ENCODE peak calls at places on chromosomes 11 and 22, in four cellular contexts. N is CD4-positive, alpha-beta memory T cell; S is uterus; A is right lobe of liver. Q is an unnamed sample.

GRCh38 chr11:46391578-46392420 is at the start of gene CHRM4:
- DNase-seq in N (no peak), S (no peak), A (no peak), Q (no peak)

GRCh38 chr22:48959496-48959895 is 868.2 kb downstream of the BRD1 start:
- DNase-seq in N (no peak), S (no peak), A (peak), Q (no peak)

GRCh38 chr11:117425679-117426296 is 98.1 kb downstream of the CEP164 start:
- DNase-seq in N (no peak), S (no peak), A (no peak), Q (no peak)

GRCh38 chr22:47111626-47112373 is 349.4 kb downstream of the TBC1D22A start:
- DNase-seq in N (no peak), S (peak), A (no peak), Q (no peak)

GRCh38 chr11:47617417-47617809 is 23.2 kb upstream of the C1QTNF4 start:
- DNase-seq in N (no peak), S (no peak), A (no peak), Q (no peak)

GRCh38 chr11:35583126-35583525 is 35.1 kb upstream of the FJX1 start:
- DNase-seq in N (no peak), S (no peak), A (no peak), Q (no peak)

GRCh38 chr11:27619936-27620335 is 80.3 kb downstream of the BDNF start:
- DNase-seq in N (no peak), S (no peak), A (no peak), Q (no peak)

GRCh38 chr11:70100791-70101190 is 22.7 kb downstream of the ANO1 start:
- DNase-seq in N (no peak), S (no peak), A (no peak), Q (no peak)

GRCh38 chr11:121604152-121604551 is 151.4 kb upstream of the SORL1-AS1 start:
- DNase-seq in N (no peak), S (no peak), A (no peak), Q (no peak)

GRCh38 chr11:114134870-114135269 is 75.4 kb downstream of the ZBTB16 start:
- DNase-seq in N (no peak), S (no peak), A (no peak), Q (no peak)

DNA sequence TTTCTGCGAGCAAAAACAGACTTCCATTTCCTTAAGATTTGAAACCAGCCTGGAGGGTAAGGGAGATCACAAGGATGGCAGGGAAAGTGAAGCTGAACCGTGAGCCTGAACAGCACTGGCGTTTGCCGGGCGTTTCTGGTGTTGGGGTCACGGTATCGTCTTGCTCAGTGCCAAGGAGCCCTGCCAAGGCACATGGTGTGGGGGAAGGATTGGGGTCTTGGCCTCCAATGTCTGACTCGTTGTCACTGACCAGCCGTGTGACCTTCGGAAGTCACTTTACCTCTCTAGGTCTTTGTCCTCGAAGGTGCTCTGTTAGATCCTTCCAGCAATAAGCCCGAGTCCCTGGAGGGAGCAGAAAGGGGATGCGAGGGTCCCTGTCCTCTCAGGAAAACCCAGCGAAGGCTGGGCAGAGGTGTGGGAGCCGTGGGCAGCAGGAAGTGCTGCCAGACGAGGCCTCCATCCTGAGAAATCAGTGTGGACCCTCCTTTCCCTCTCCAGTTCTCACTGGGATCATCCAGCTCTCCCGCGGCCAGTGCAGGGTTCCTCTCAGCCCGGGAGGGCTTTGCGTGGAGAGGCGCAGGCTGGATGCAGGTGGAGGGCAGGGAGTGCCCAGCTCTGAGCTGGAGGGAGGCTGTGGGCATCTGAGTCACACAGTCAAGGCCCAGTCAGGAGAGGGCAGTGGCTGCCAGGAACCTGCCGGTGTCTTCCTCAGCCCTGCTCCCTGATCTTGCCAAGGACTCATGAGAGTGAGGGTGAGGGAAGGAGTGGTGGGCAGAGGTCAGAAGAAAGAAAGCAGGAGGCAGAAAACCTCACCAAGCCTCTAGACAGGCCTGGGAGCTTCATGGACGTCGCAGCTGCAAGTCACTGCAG is 18.9 kb downstream of the TOM1 start:
- DNase-seq in N (no peak), S (no peak), A (no peak), Q (no peak)
- H3K4me3 ChIP-seq in N (no peak), S (no peak), A (no peak), Q (no peak)

DNA sequence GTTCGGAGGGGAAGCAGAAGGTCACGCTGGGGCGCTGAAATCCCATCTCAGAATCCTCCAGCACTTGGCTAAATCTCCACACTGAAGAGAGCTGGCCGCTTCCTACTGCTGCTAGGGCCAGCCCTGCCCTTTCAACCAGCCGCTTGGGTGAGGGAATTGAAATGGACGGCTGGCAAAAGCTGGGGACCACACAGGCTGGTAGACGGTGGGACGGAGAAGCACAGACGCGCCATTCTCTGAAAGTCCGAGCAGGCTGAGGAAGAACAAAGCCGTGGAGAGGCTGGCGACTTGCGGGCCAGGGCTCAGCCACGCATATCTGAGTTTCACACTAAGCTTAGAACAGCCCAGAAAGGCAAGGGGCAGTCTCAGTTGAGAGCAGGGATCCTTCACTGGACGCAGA is 3.6 kb downstream of the EHD1 start:
- DNase-seq in N (no peak), S (no peak), A (no peak), Q (no peak)
- H3K4me3 ChIP-seq in N (peak), S (no peak), A (no peak), Q (peak)

GRCh38 chr22:30823015-30823370 is 128.3 kb downstream of the OSBP2 start:
- DNase-seq in N (no peak), S (no peak), A (no peak), Q (no peak)

GRCh38 chr22:30821863-30822215 is 127.2 kb downstream of the OSBP2 start:
- DNase-seq in N (no peak), S (no peak), A (no peak), Q (no peak)

GRCh38 chr22:30824096-30824495 is 129.4 kb downstream of the OSBP2 start:
- DNase-seq in N (no peak), S (no peak), A (no peak), Q (no peak)

GRCh38 chr22:30821381-30821780 is 126.7 kb downstream of the OSBP2 start:
- DNase-seq in N (no peak), S (no peak), A (no peak), Q (no peak)

GRCh38 chr22:30822216-30823014 is 127.7 kb downstream of the OSBP2 start:
- DNase-seq in N (no peak), S (no peak), A (no peak), Q (no peak)
- H3K4me3 ChIP-seq in N (no peak), S (no peak), A (peak), Q (peak)

GRCh38 chr22:33331017-33331416 is 272.8 kb upstream of the SYN3 start:
- DNase-seq in N (no peak), S (no peak), A (no peak), Q (no peak)
- H3K4me3 ChIP-seq in N (no peak), S (no peak), A (no peak), Q (no peak)

GRCh38 chr11:124844664-124845079 is 20.6 kb upstream of the ROBO3 start:
- DNase-seq in N (no peak), S (no peak), A (no peak), Q (no peak)
- H3K4me3 ChIP-seq in N (no peak), S (no peak), A (no peak), Q (no peak)

GRCh38 chr22:19730141-19730661 is 6.9 kb downstream of the GP1BB start:
- DNase-seq in N (no peak), S (no peak), A (no peak), Q (no peak)
- H3K4me3 ChIP-seq in N (no peak), S (no peak), A (no peak), Q (no peak)

GRCh38 chr22:29719894-29720645 is at the start of gene CABP7:
- DNase-seq in N (no peak), S (no peak), A (no peak), Q (no peak)
- H3K4me3 ChIP-seq in N (no peak), S (no peak), A (no peak), Q (no peak)